ENCODE peak calls at places on chromosome 15, in six cellular contexts. Q is fibroblast of lung, Y is astrocyte of the spinal cord, O is mucosa of descending colon, D is endothelial cell of umbilical vein, S is cardiac fibroblast. I is an unnamed sample.

GRCh38 chr15:79283252-79284048 is 928 bp downstream of the ANKRD34C start:
- DNase-seq in Q (peak; percentile 46), S (peak; percentile 28), D (peak; percentile 34), Y (peak; percentile 29), O (no peak), I (peak; percentile 42)

GRCh38 chr15:42091753-42092665 is 2.4 kb downstream of the PLA2G4D start:
- DNase-seq in O (no peak), Q (no peak), Y (no peak), S (no peak), D (no peak), I (peak; percentile 86)

GRCh38 chr15:44094776-44095175 is 100.3 kb downstream of the FRMD5 start:
- DNase-seq in Y (peak; percentile 61), S (peak; percentile 84), D (no peak), O (no peak), Q (peak; percentile 25), I (no peak)

GRCh38 chr15:77974098-77974414 is 103.5 kb downstream of the TBC1D2B start:
- DNase-seq in D (no peak), Y (peak; percentile 65), S (peak; percentile 42), O (peak; percentile 62), Q (peak; percentile 66), I (peak; percentile 25)

GRCh38 chr15:32718082-32718821 is 448 bp downstream of the GREM1 start:
- DNase-seq in D (peak; percentile 8), Y (peak; percentile 43), Q (peak; percentile 60), O (peak; percentile 49), S (peak; percentile 55), I (peak; percentile 37)

GRCh38 chr15:87902772-87903388 is 353.7 kb downstream of the NTRK3 start:
- DNase-seq in S (peak; percentile 12), O (no peak), D (no peak), Q (no peak), Y (no peak), I (no peak)

GRCh38 chr15:52306270-52306669 is 10.7 kb upstream of the MYO5C start:
- DNase-seq in O (no peak), S (peak; percentile 90), Q (peak; percentile 63), Y (peak; percentile 35), D (peak; percentile 33), I (peak; percentile 96)

GRCh38 chr15:74832826-74833225 is 6.4 kb downstream of the CPLX3 start:
- DNase-seq in Q (no peak), S (no peak), Y (no peak), O (no peak), D (no peak), I (no peak)

GRCh38 chr15:49877117-49877860 is 241.7 kb downstream of the ATP8B4 start:
- DNase-seq in Y (no peak), Q (peak; percentile 26), D (no peak), O (no peak), S (no peak), I (peak; percentile 11)

GRCh38 chr15:63402498-63403253 is 21.0 kb upstream of the CA12 start:
- DNase-seq in Q (peak; percentile 26), Y (peak; percentile 65), O (no peak), D (peak; percentile 67), S (peak; percentile 75), I (peak; percentile 46)

GRCh38 chr15:36951747-36952247 is 148.6 kb downstream of the MEIS2 start:
- DNase-seq in Y (peak; percentile 83), D (peak; percentile 10), O (no peak), S (peak; percentile 52), Q (peak; percentile 99), I (peak; percentile 56)

GRCh38 chr15:81957698-81958097 is 88.1 kb downstream of the MEX3B start:
- DNase-seq in Q (no peak), O (no peak), Y (no peak), D (no peak), S (no peak), I (no peak)

GRCh38 chr15:80264031-80264430 is 12.0 kb upstream of the CTXND1 start:
- DNase-seq in Y (peak; percentile 18), D (no peak), S (peak; percentile 15), Q (peak; percentile 10), O (no peak), I (peak; percentile 27)

GRCh38 chr15:63605816-63606215 is 8.6 kb downstream of the FBXL22 start:
- DNase-seq in Q (no peak), O (peak; percentile 64), S (peak; percentile 15), D (no peak), Y (no peak), I (no peak)

GRCh38 chr15:22808761-22809280 is 22.4 kb downstream of the NIPA1 start:
- DNase-seq in O (no peak), S (no peak), Y (peak; percentile 65), Q (peak; percentile 68), D (no peak), I (no peak)

GRCh38 chr15:64990168-64990470 is 405 bp upstream of the SPG21 start:
- DNase-seq in Q (no peak), Y (no peak), D (no peak), O (no peak), S (no peak), I (no peak)

GRCh38 chr15:58307313-58307961 is 124.4 kb upstream of the LIPC start:
- DNase-seq in Q (peak; percentile 88), D (no peak), S (peak; percentile 62), O (no peak), Y (peak; percentile 61), I (peak; percentile 46)

GRCh38 chr15:63474810-63475316 is 29.5 kb upstream of the USP3 start:
- DNase-seq in Q (no peak), D (no peak), Y (peak; percentile 7), O (peak; percentile 67), S (no peak), I (peak; percentile 83)

GRCh38 chr15:85754993-85755392 is 39.7 kb downstream of the KLHL25 start:
- DNase-seq in S (no peak), Q (no peak), Y (no peak), D (no peak), O (no peak), I (no peak)

GRCh38 chr15:56987286-56987685 is 68.8 kb downstream of the TCF12 start:
- DNase-seq in Q (no peak), O (no peak), S (no peak), D (no peak), Y (no peak), I (no peak)

DNA sequence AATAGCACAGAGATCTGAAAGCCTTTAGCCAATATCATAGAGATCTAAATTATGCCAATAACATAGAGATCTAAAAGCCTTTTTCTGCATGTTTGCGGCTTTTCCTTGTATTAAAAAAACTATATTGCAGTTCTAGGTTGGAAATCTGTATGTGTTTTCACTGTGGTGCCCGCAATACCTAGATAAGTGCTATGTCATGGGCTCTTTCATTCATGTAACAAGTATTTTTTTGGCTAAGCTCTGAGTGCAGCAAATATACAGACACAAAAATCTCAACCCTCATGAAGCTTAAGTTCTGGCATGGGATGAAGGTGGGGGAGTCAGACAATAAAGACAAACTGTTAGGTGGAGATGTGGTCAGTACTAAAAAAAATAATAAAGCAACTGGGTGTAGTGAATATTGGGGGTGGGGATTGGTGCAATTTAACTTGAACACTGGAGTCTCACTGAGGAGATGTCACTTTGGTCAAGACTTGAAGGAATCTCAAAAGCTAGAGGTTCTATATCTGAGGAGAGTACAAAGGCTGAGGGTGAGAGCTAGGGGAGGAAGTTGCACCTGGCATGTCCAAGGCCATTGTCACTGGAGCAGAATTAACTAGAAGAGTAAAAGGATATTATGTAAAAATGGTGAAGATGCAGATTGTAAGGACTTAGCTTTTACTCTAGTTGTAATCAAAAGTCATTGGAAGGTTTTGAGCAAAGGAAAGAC is 978 bp downstream of the BUB1B start:
- DNase-seq in Q (no peak), O (no peak), S (peak; percentile 3), D (no peak), Y (no peak), I (no peak)
- H3K4me3 ChIP-seq in Q (peak overlapping the region; percentile 75), O (no peak overlapping the region), S (peak overlapping the region; percentile 78), D (peak overlapping the region; percentile 71), Y (peak overlapping the region; percentile 96), I (peak overlapping the region; percentile 97)

GRCh38 chr15:84603630-84604379 is 3.0 kb downstream of the ZSCAN2 start:
- DNase-seq in O (no peak), S (no peak), Q (no peak), D (no peak), Y (no peak), I (no peak)
- H3K4me3 ChIP-seq in O (no peak overlapping the region), S (no peak overlapping the region), Q (no peak overlapping the region), D (no peak overlapping the region), Y (no peak overlapping the region), I (no peak overlapping the region)

GRCh38 chr15:68052431-68052830 is 1.7 kb upstream of the PIAS1 start:
- DNase-seq in Q (no peak), S (no peak), Y (no peak), O (no peak), D (no peak), I (peak; percentile 58)

GRCh38 chr15:68051907-68052306 is 2.2 kb upstream of the PIAS1 start:
- DNase-seq in Y (no peak), S (no peak), O (no peak), D (no peak), Q (no peak), I (no peak)

GRCh38 chr15:68053997-68054657 is at the start of gene PIAS1:
- DNase-seq in Y (peak; percentile 94), O (peak; percentile 97), Q (peak; percentile 85), S (peak; percentile 90), D (peak; percentile 95), I (peak; percentile 94)

GRCh38 chr15:68053701-68053996 is 466 bp upstream of the PIAS1 start:
- DNase-seq in S (no peak), O (no peak), Y (no peak), Q (no peak), D (no peak), I (no peak)

GRCh38 chr15:68053001-68053400 is 1.1 kb upstream of the PIAS1 start:
- DNase-seq in Y (no peak), O (no peak), Q (no peak), S (no peak), D (no peak), I (no peak)
- H3K4me3 ChIP-seq in Y (no peak overlapping the region), O (no peak overlapping the region), Q (no peak overlapping the region), S (no peak overlapping the region), D (no peak overlapping the region), I (no peak overlapping the region)

GRCh38 chr15:26869628-26870027 is 2.8 kb downstream of the GABRA5 start:
- DNase-seq in D (no peak), O (no peak), S (no peak), Y (no peak), Q (no peak), I (no peak)

GRCh38 chr15:26866298-26867198 is at the start of gene GABRA5:
- DNase-seq in Q (peak; percentile 72), Y (peak; percentile 28), O (no peak), S (peak; percentile 33), D (no peak), I (peak; percentile 24)

GRCh38 chr15:26867199-26868007 is 541 bp downstream of the GABRA5 start:
- DNase-seq in D (no peak), S (no peak), Y (peak; percentile 1), O (no peak), Q (no peak), I (no peak)

GRCh38 chr15:26870346-26870745 is 3.5 kb downstream of the GABRA5 start:
- DNase-seq in Q (no peak), D (no peak), S (no peak), O (no peak), Y (no peak), I (no peak)

DNA sequence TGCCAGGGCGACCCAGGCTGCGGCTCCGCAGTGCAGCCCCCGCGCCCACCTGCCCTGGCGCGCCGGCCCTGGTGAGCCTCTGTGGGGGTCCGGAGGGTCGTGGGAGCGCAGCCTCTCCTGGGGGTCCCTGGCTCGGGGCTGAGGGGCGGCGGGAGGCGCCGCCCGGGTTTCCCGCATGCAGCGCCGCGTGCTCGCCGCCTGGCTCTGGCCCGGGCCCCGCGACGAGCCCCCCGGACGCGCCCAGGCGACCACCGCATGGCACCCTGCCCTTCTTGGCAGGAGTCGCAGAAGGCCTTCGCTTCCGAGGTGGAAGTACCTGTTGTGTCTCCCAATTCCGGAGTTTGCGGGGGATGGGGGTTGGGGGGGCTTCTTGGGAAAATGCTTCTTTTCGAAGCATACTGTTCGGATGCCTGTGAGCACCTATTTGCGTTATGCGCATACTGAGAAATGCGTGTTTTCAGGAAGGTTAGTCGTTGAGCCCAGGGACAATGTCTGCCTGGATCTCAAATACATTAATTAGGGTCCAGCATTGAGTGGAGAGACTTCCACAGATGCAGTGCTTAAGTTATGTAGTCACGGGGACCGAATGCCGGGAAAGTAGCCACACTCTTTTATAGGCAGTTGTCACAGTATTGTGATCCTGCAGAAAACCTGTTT is 1.3 kb downstream of the GABRA5 start:
- DNase-seq in S (no peak), D (no peak), Q (no peak), O (no peak), Y (no peak), I (no peak)
- H3K4me3 ChIP-seq in S (no peak overlapping the region), D (no peak overlapping the region), Q (no peak overlapping the region), O (no peak overlapping the region), Y (no peak overlapping the region), I (no peak overlapping the region)

I was measured in epithelial cell of esophagus.